ENCODE peak calls at places on chromosomes 12 and 14, in eight cellular contexts. One of them, this sample, is unnamed.

GRCh38 chr14:96072076-96072475 is 32.9 kb downstream of the C14orf132 start:
- DNase-seq in cardiac muscle cell: no peak
- DNase-seq in Caco-2: no peak
- DNase-seq in tibial artery: no peak
- DNase-seq in fibroblast of pulmonary artery: no peak
- DNase-seq in ovary: no peak
- DNase-seq in transverse colon: no peak
- DNase-seq in PC-9: no peak
- DNase-seq in this sample: no peak

GRCh38 chr14:95514131-95515079 is 2.0 kb downstream of the SYNE3 start:
- DNase-seq in ovary: peak; percentile 28
- DNase-seq in PC-9: no peak
- DNase-seq in Caco-2: no peak
- DNase-seq in tibial artery: no peak
- DNase-seq in transverse colon: no peak
- DNase-seq in fibroblast of pulmonary artery: no peak
- DNase-seq in cardiac muscle cell: no peak
- DNase-seq in this sample: no peak

GRCh38 chr14:99760817-99761216 is 32.4 kb upstream of the EML1 start:
- DNase-seq in PC-9: no peak
- DNase-seq in ovary: no peak
- DNase-seq in Caco-2: no peak
- DNase-seq in fibroblast of pulmonary artery: no peak
- DNase-seq in cardiac muscle cell: no peak
- DNase-seq in transverse colon: no peak
- DNase-seq in tibial artery: no peak
- DNase-seq in this sample: no peak

GRCh38 chr12:95282266-95282665 is 64.7 kb downstream of the VEZT start:
- DNase-seq in transverse colon: no peak
- DNase-seq in tibial artery: no peak
- DNase-seq in PC-9: no peak
- DNase-seq in Caco-2: no peak
- DNase-seq in cardiac muscle cell: peak; percentile 29
- DNase-seq in fibroblast of pulmonary artery: peak; percentile 28
- DNase-seq in ovary: no peak
- DNase-seq in this sample: no peak

GRCh38 chr12:89479982-89480381 is 44.6 kb downstream of the GALNT4 start:
- DNase-seq in ovary: no peak
- DNase-seq in cardiac muscle cell: no peak
- DNase-seq in transverse colon: no peak
- DNase-seq in PC-9: no peak
- DNase-seq in tibial artery: no peak
- DNase-seq in fibroblast of pulmonary artery: no peak
- DNase-seq in Caco-2: no peak
- DNase-seq in this sample: no peak

GRCh38 chr14:33705521-33705920 is 245.4 kb downstream of the EGLN3 start:
- DNase-seq in tibial artery: no peak
- DNase-seq in Caco-2: no peak
- DNase-seq in cardiac muscle cell: no peak
- DNase-seq in fibroblast of pulmonary artery: no peak
- DNase-seq in PC-9: no peak
- DNase-seq in transverse colon: no peak
- DNase-seq in ovary: no peak
- DNase-seq in this sample: no peak

GRCh38 chr12:66398931-66399625 is 96.8 kb downstream of the HELB start:
- DNase-seq in tibial artery: no peak
- DNase-seq in fibroblast of pulmonary artery: peak; percentile 33
- DNase-seq in Caco-2: no peak
- DNase-seq in ovary: no peak
- DNase-seq in transverse colon: no peak
- DNase-seq in PC-9: no peak
- DNase-seq in cardiac muscle cell: no peak
- DNase-seq in this sample: no peak

GRCh38 chr14:71579331-71579730 is 352.9 kb upstream of the RGS6 start:
- DNase-seq in Caco-2: no peak
- DNase-seq in PC-9: no peak
- DNase-seq in fibroblast of pulmonary artery: no peak
- DNase-seq in cardiac muscle cell: peak; percentile 21
- DNase-seq in tibial artery: no peak
- DNase-seq in transverse colon: no peak
- DNase-seq in ovary: no peak
- DNase-seq in this sample: no peak

GRCh38 chr12:8603858-8604257 is 8.8 kb downstream of the AICDA start:
- DNase-seq in fibroblast of pulmonary artery: no peak
- DNase-seq in cardiac muscle cell: no peak
- DNase-seq in ovary: no peak
- DNase-seq in PC-9: no peak
- DNase-seq in tibial artery: no peak
- DNase-seq in Caco-2: no peak
- DNase-seq in transverse colon: no peak
- DNase-seq in this sample: no peak

GRCh38 chr12:22333751-22334695 is 484 bp downstream of the ST8SIA1 start:
- DNase-seq in Caco-2: no peak
- DNase-seq in transverse colon: peak; percentile 11
- DNase-seq in PC-9: no peak
- DNase-seq in fibroblast of pulmonary artery: no peak
- DNase-seq in ovary: peak; percentile 19
- DNase-seq in cardiac muscle cell: no peak
- DNase-seq in tibial artery: peak; percentile 21
- DNase-seq in this sample: no peak

GRCh38 chr12:102480401-102480800 is at the start of gene IGF1:
- DNase-seq in ovary: no peak
- DNase-seq in cardiac muscle cell: peak; percentile 82
- DNase-seq in transverse colon: no peak
- DNase-seq in fibroblast of pulmonary artery: peak; percentile 78
- DNase-seq in Caco-2: no peak
- DNase-seq in PC-9: no peak
- DNase-seq in tibial artery: no peak
- DNase-seq in this sample: peak; percentile 78

GRCh38 chr14:61489932-61490331 is 168.6 kb downstream of the PRKCH start:
- DNase-seq in tibial artery: peak; percentile 67
- DNase-seq in cardiac muscle cell: peak; percentile 67
- DNase-seq in PC-9: no peak
- DNase-seq in fibroblast of pulmonary artery: no peak
- DNase-seq in transverse colon: no peak
- DNase-seq in ovary: no peak
- DNase-seq in Caco-2: no peak
- DNase-seq in this sample: peak; percentile 73

GRCh38 chr14:105073720-105074600 is 8.7 kb upstream of the GPR132 start:
- DNase-seq in PC-9: no peak
- DNase-seq in Caco-2: no peak
- DNase-seq in ovary: no peak
- DNase-seq in transverse colon: no peak
- DNase-seq in tibial artery: no peak
- DNase-seq in fibroblast of pulmonary artery: no peak
- DNase-seq in cardiac muscle cell: no peak
- DNase-seq in this sample: no peak

GRCh38 chr14:28756896-28757570 is 9.6 kb upstream of the FOXG1 start:
- DNase-seq in fibroblast of pulmonary artery: peak; percentile 72
- DNase-seq in transverse colon: no peak
- DNase-seq in Caco-2: peak; percentile 18
- DNase-seq in ovary: no peak
- DNase-seq in PC-9: no peak
- DNase-seq in tibial artery: no peak
- DNase-seq in cardiac muscle cell: peak; percentile 64
- DNase-seq in this sample: peak; percentile 49
- H3K4me3 ChIP-seq in fibroblast of pulmonary artery: no peak overlapping the region
- H3K4me3 ChIP-seq in transverse colon: no peak overlapping the region
- H3K4me3 ChIP-seq in Caco-2: no peak overlapping the region
- H3K4me3 ChIP-seq in ovary: no peak overlapping the region
- H3K4me3 ChIP-seq in PC-9: no peak overlapping the region
- H3K4me3 ChIP-seq in tibial artery: no peak overlapping the region
- H3K4me3 ChIP-seq in cardiac muscle cell: peak overlapping the region; percentile 8
- H3K4me3 ChIP-seq in this sample: peak overlapping the region; percentile 27

DNA sequence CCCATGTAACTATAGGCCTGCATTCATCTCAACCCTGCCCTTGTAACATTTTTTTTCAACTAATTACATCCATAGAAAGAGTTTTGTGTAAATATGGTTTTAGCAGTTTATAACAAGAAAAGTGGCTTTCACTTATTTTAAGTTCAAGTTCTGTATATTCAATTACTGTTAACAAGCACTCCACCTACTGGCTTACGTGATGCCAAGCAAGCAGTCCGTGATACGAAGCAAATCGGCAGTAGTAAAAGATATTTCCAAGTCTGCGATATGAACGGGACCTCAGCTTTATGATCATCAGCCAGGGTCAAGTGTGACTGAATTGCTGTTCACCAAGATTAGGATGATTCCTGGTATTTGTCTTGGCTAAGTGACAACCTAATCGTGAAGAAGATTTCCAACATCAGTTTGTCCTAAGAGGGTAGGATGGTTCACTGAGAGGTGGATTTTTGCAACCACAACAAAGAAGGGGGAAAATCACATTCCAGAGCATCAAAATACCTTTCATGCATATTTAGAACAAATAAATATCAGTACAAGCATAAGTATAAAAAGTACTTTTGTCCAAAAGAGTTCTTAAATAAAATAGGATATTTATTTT is 456.2 kb downstream of the FOXG1 start:
- DNase-seq in cardiac muscle cell: peak; percentile 71
- DNase-seq in PC-9: no peak
- DNase-seq in ovary: no peak
- DNase-seq in tibial artery: no peak
- DNase-seq in fibroblast of pulmonary artery: peak; percentile 76
- DNase-seq in Caco-2: peak; percentile 23
- DNase-seq in transverse colon: no peak
- DNase-seq in this sample: peak; percentile 61
- TF ChIP-seq CTCF in cardiac muscle cell: peak; percentile 80
- TF ChIP-seq CTCF in PC-9: peak; percentile 40
- TF ChIP-seq CTCF in ovary: no peak
- TF ChIP-seq CTCF in tibial artery: no peak
- TF ChIP-seq CTCF in fibroblast of pulmonary artery: peak; percentile 87
- TF ChIP-seq CTCF in Caco-2: peak; percentile 36
- TF ChIP-seq CTCF in transverse colon: peak; percentile 19
- TF ChIP-seq CTCF in this sample: peak; percentile 86

GRCh38 chr12:92897844-92898243 is 31.3 kb downstream of the EEA1 start:
- DNase-seq in PC-9: no peak
- DNase-seq in cardiac muscle cell: no peak
- DNase-seq in fibroblast of pulmonary artery: no peak
- DNase-seq in Caco-2: no peak
- DNase-seq in tibial artery: no peak
- DNase-seq in ovary: no peak
- DNase-seq in transverse colon: no peak
- DNase-seq in this sample: no peak

GRCh38 chr12:92898755-92899154 is 30.3 kb downstream of the EEA1 start:
- DNase-seq in ovary: no peak
- DNase-seq in tibial artery: no peak
- DNase-seq in fibroblast of pulmonary artery: peak; percentile 46
- DNase-seq in transverse colon: no peak
- DNase-seq in Caco-2: no peak
- DNase-seq in PC-9: no peak
- DNase-seq in cardiac muscle cell: peak; percentile 12
- DNase-seq in this sample: peak; percentile 31

GRCh38 chr12:92905258-92905810 is 23.8 kb downstream of the EEA1 start:
- DNase-seq in tibial artery: no peak
- DNase-seq in transverse colon: no peak
- DNase-seq in ovary: no peak
- DNase-seq in fibroblast of pulmonary artery: no peak
- DNase-seq in cardiac muscle cell: no peak
- DNase-seq in PC-9: no peak
- DNase-seq in Caco-2: no peak
- DNase-seq in this sample: no peak

DNA sequence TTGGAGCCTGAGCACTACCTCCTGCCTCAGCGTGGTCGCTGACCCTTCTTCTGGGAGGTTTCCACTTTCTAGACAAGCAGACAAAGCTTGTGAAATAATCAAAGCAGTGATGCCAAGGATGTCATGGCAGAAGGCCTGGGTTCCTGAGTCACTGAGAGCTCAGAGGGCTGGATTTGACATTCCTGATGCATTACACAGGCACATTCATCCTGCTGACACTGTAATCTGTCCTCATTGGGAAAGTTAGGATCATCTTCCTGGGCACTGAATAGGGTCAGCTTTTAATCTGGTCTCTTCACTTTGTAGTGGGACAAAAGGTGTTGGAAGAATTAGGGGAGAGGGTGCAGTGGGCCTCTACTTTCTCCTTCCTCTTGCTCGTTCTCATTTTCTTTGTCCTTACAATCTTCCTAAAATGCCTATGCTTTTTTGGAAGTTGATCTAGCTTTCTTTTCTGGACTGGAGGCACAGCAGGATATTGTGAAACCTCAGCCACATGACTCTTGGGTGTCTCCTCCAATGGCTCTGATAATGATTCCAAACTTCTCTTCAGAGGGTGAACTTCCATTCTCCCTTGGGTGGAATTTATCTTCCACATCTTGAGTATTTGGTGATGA is 29.6 kb downstream of the EEA1 start:
- DNase-seq in tibial artery: peak; percentile 88
- DNase-seq in PC-9: peak; percentile 54
- DNase-seq in ovary: peak; percentile 62
- DNase-seq in Caco-2: peak; percentile 30
- DNase-seq in transverse colon: peak; percentile 59
- DNase-seq in cardiac muscle cell: peak; percentile 98
- DNase-seq in fibroblast of pulmonary artery: peak; percentile 99
- DNase-seq in this sample: peak; percentile 99
- H3K4me3 ChIP-seq in tibial artery: peak overlapping the region; percentile 17
- H3K4me3 ChIP-seq in PC-9: peak overlapping the region; percentile 26
- H3K4me3 ChIP-seq in ovary: no peak overlapping the region
- H3K4me3 ChIP-seq in Caco-2: no peak overlapping the region
- H3K4me3 ChIP-seq in transverse colon: no peak overlapping the region
- H3K4me3 ChIP-seq in cardiac muscle cell: no peak overlapping the region
- H3K4me3 ChIP-seq in fibroblast of pulmonary artery: peak overlapping the region; percentile 28
- H3K4me3 ChIP-seq in this sample: peak overlapping the region; percentile 47

GRCh38 chr12:103755425-103755824 is 85.6 kb downstream of the NT5DC3 start:
- DNase-seq in Caco-2: no peak
- DNase-seq in transverse colon: no peak
- DNase-seq in ovary: no peak
- DNase-seq in PC-9: no peak
- DNase-seq in cardiac muscle cell: no peak
- DNase-seq in tibial artery: no peak
- DNase-seq in fibroblast of pulmonary artery: no peak
- DNase-seq in this sample: no peak

GRCh38 chr12:103751600-103751999 is 89.4 kb downstream of the NT5DC3 start:
- DNase-seq in PC-9: no peak
- DNase-seq in transverse colon: no peak
- DNase-seq in fibroblast of pulmonary artery: peak; percentile 10
- DNase-seq in Caco-2: no peak
- DNase-seq in cardiac muscle cell: peak; percentile 44
- DNase-seq in ovary: no peak
- DNase-seq in tibial artery: no peak
- DNase-seq in this sample: peak; percentile 30

GRCh38 chr12:103748875-103749274 is 92.2 kb downstream of the NT5DC3 start:
- DNase-seq in ovary: no peak
- DNase-seq in transverse colon: no peak
- DNase-seq in fibroblast of pulmonary artery: no peak
- DNase-seq in PC-9: no peak
- DNase-seq in cardiac muscle cell: no peak
- DNase-seq in tibial artery: no peak
- DNase-seq in Caco-2: no peak
- DNase-seq in this sample: no peak

GRCh38 chr12:103748002-103748401 is 93.0 kb downstream of the NT5DC3 start:
- DNase-seq in cardiac muscle cell: no peak
- DNase-seq in transverse colon: no peak
- DNase-seq in Caco-2: no peak
- DNase-seq in ovary: no peak
- DNase-seq in fibroblast of pulmonary artery: no peak
- DNase-seq in tibial artery: no peak
- DNase-seq in PC-9: peak; percentile 12
- DNase-seq in this sample: no peak

DNA sequence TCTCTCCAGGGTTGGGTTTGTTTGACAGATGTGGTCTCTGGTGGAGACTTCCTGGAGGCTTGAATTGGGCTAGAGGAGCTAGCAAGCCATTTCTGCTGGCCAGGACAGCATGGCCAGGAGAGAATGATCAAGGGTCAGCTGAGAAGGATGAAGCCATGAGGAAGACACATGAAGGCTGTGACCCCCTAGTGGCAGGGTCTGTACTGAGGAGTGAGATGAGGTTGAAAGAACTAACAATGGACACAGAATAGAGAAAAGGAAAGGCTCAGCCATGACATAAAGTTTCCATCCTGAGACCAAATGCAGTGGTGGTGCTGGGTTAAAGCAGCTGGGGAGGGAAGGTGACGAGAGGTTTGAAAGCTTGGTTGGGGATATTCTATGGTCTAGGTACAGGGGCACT is 89.9 kb downstream of the NT5DC3 start:
- DNase-seq in ovary: no peak
- DNase-seq in fibroblast of pulmonary artery: no peak
- DNase-seq in transverse colon: no peak
- DNase-seq in Caco-2: peak; percentile 18
- DNase-seq in PC-9: no peak
- DNase-seq in tibial artery: no peak
- DNase-seq in cardiac muscle cell: no peak
- DNase-seq in this sample: no peak
- TF ChIP-seq CTCF in ovary: no peak
- TF ChIP-seq CTCF in fibroblast of pulmonary artery: no peak
- TF ChIP-seq CTCF in transverse colon: no peak
- TF ChIP-seq CTCF in Caco-2: peak; percentile 30
- TF ChIP-seq CTCF in PC-9: no peak
- TF ChIP-seq CTCF in tibial artery: no peak
- TF ChIP-seq CTCF in cardiac muscle cell: no peak
- TF ChIP-seq CTCF in this sample: no peak